ENCODE peak calls at places on chromosomes 16 and 17, in four cellular contexts. J is CD8-positive, alpha-beta memory T cell; X is thyroid gland; Y is CD8-positive, alpha-beta T cell. R is an unnamed sample. For H3K36me3 and H3K4me1, the result is how much of the 10 kb centered on the place peaks cover.

GRCh38 chr16:57536306-57537193 is at the start of gene CCDC102A:
- DNase-seq in X (peak), J (peak), Y (peak), R (peak)

GRCh38 chr17:17350491-17351355 is 47.5 kb downstream of the NT5M start:
- DNase-seq in J (no peak), X (no peak), Y (no peak), R (peak)

GRCh38 chr17:31595076-31595475 is 203.6 kb downstream of the RAB11FIP4 start:
- DNase-seq in J (no peak), Y (no peak), X (no peak), R (no peak)

GRCh38 chr16:4313563-4314531 is 2.0 kb upstream of the GLIS2 start:
- DNase-seq in Y (no peak), X (peak), J (no peak), R (peak)

GRCh38 chr17:66873962-66874361 is 39.0 kb downstream of the CACNG5 start:
- DNase-seq in X (no peak), Y (no peak), J (no peak), R (no peak)

GRCh38 chr16:80071964-80072363 is 468.8 kb upstream of the DYNLRB2 start:
- DNase-seq in X (no peak), Y (no peak), J (no peak), R (no peak)

GRCh38 chr17:81928497-81929252 is 1.1 kb upstream of the MAFG start:
- DNase-seq in J (no peak), X (peak), Y (no peak), R (no peak)

GRCh38 chr17:1422907-1423306 is 22.9 kb upstream of the YWHAE start:
- DNase-seq in J (no peak), Y (no peak), X (peak), R (no peak)

GRCh38 chr17:66549312-66549705 is 246.9 kb downstream of the PRKCA start:
- DNase-seq in X (no peak), Y (no peak), J (no peak), R (no peak)

GRCh38 chr16:78570409-78571141 is 471.1 kb downstream of the WWOX start:
- DNase-seq in X (no peak), J (no peak), Y (no peak), R (no peak)

DNA sequence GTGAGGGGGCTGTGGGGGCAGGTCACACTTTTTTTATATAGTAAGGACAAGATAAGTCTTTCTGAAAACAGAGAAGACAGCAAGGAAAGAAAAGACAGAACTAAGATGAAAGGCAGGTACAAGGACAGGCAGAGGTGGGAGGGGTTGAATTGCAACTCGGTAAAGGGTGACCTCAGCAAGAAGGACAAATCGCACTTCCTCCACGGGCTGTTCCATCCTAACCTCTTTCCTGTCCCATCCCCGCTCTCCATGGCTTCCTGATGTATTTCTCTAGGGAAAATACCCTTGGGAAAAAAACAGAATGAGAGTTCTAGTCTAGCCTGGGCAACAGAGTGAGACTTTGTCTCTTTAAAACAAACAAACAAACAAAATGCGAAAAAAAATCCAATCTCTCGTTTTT is 57.3 kb downstream of the ARHGAP17 start:
- DNase-seq in X (no peak), Y (no peak), J (no peak), R (no peak)
- H3K36me3 ChIP-seq in X (under half), Y (under half), J (half or more), R (half or more)

GRCh38 chr16:29950806-29951461 is 10.9 kb upstream of the TMEM219 start:
- DNase-seq in Y (no peak), J (no peak), X (no peak), R (no peak)
- H3K27ac ChIP-seq in Y (no peak), J (no peak), X (no peak), R (no peak)

GRCh38 chr17:39816272-39816671 is 47.8 kb downstream of the IKZF3 start:
- DNase-seq in X (no peak), Y (no peak), J (no peak), R (no peak)

GRCh38 chr17:39822051-39822450 is 42.1 kb downstream of the IKZF3 start:
- DNase-seq in J (no peak), Y (no peak), X (no peak), R (no peak)

GRCh38 chr17:39820541-39820940 is 43.6 kb downstream of the IKZF3 start:
- DNase-seq in Y (no peak), J (no peak), X (no peak), R (no peak)

GRCh38 chr17:39820987-39821386 is 43.1 kb downstream of the IKZF3 start:
- DNase-seq in Y (no peak), X (no peak), J (no peak), R (no peak)

GRCh38 chr17:39818282-39819000 is 45.7 kb downstream of the IKZF3 start:
- DNase-seq in Y (no peak), J (peak), X (no peak), R (no peak)
- H3K4me1 ChIP-seq in Y (half or more), J (half or more), X (under half), R (under half)

GRCh38 chr16:27434141-27435051 is 32.4 kb downstream of the IL21R start:
- DNase-seq in X (no peak), J (no peak), Y (peak), R (peak)
- H3K36me3 ChIP-seq in X (under half), J (half or more), Y (under half), R (under half)

DNA sequence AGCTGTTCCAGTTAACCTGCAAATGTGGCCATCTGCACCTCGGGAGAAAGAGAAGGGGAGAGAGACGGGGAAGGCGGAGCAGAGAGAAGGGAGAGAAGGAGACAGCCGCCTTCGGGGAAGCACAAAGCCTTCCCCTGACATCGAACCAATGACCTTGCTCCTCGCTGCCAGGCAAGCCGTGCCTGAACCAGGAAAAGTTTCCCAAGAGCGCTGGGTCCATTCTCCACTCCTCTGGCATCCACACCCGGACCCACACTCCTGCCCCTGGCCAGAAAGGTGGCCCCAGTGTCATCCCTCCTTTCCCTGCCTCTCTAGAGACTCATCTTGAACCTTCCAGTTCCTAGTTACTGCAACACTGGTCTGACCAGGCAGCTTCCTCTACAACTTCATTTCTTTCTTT is 175.0 kb downstream of the C16orf78 start:
- DNase-seq in Y (no peak), X (no peak), J (no peak), R (no peak)
- H3K27ac ChIP-seq in Y (no peak), X (no peak), J (no peak), R (no peak)

R was measured in stomach.